ENCODE peak calls at places on chromosomes 1 and 21, in five cellular contexts. H is uterus, N is adrenal gland, E is fibroblast of lung, P is WTC11. R is an unnamed sample.

GRCh38 chr1:1986451-1987141 is 17.0 kb downstream of the CFAP74 start:
- DNase-seq in E (no peak), H (no peak), P (no peak), N (no peak), R (no peak)

GRCh38 chr1:207289756-207290155 is 31.7 kb upstream of the CD55 start:
- DNase-seq in E (no peak), N (no peak), P (no peak), H (no peak), R (no peak)

GRCh38 chr1:82979593-82980230 is 1019.2 kb downstream of the TTLL7 start:
- DNase-seq in H (no peak), N (no peak), P (no peak), E (no peak), R (no peak)

GRCh38 chr1:28915036-28915895 is 897 bp downstream of the EPB41 start:
- DNase-seq in H (peak; percentile 26), E (peak; percentile 54), P (peak; percentile 51), N (peak; percentile 56), R (peak; percentile 61)

GRCh38 chr1:41622859-41623732 is 138.6 kb upstream of the EDN2 start:
- DNase-seq in H (no peak), N (no peak), E (peak; percentile 45), P (no peak), R (no peak)

GRCh38 chr21:45894107-45894810 is 87.3 kb upstream of the COL6A1 start:
- DNase-seq in E (peak; percentile 87), N (peak; percentile 81), P (no peak), H (peak; percentile 59), R (no peak)

GRCh38 chr1:10573446-10573845 is 98.7 kb downstream of the PEX14 start:
- DNase-seq in N (no peak), E (no peak), H (no peak), P (no peak), R (no peak)

GRCh38 chr1:30732277-30732996 is 9.1 kb upstream of the MATN1 start:
- DNase-seq in P (no peak), H (no peak), N (no peak), E (no peak), R (no peak)

GRCh38 chr1:159439422-159439821 is at the start of gene OR10J1:
- DNase-seq in E (no peak), H (no peak), P (no peak), N (no peak), R (no peak)

GRCh38 chr21:42864812-42865211 is 14.5 kb downstream of the WDR4 start:
- DNase-seq in H (no peak), N (no peak), P (no peak), E (no peak), R (no peak)

GRCh38 chr1:22829001-22829989 is 118.7 kb downstream of the EPHB2 start:
- DNase-seq in E (no peak), N (no peak), P (no peak), H (no peak), R (peak; percentile 67)

GRCh38 chr1:3816331-3817137 is 20.2 kb upstream of the LRRC47 start:
- DNase-seq in H (no peak), E (no peak), N (no peak), P (no peak), R (no peak)

GRCh38 chr1:25695066-25695990 is 78.7 kb downstream of the MAN1C1 start:
- DNase-seq in E (peak; percentile 100), P (peak; percentile 54), H (peak; percentile 89), N (peak; percentile 95), R (peak; percentile 92)

GRCh38 chr1:173477286-173478098 is at the start of gene PRDX6:
- DNase-seq in P (peak; percentile 83), E (peak; percentile 80), N (peak; percentile 78), H (peak; percentile 90), R (peak; percentile 76)

GRCh38 chr1:178650950-178651461 is 74.0 kb upstream of the RALGPS2 start:
- DNase-seq in H (no peak), P (no peak), E (peak; percentile 15), N (no peak), R (no peak)

GRCh38 chr1:43975249-43975961 is 645 bp downstream of the ATP6V0B start:
- DNase-seq in P (peak; percentile 58), H (no peak), E (no peak), N (peak; percentile 81), R (no peak)

GRCh38 chr1:7552402-7552801 is 218.7 kb upstream of the VAMP3 start:
- DNase-seq in H (peak; percentile 56), E (no peak), N (no peak), P (no peak), R (no peak)

GRCh38 chr1:206714331-206715058 is 29.8 kb downstream of the MAPKAPK2 start:
- DNase-seq in P (no peak), N (peak; percentile 83), E (peak; percentile 90), H (no peak), R (peak; percentile 99)

GRCh38 chr1:160400646-160401486 is 502 bp downstream of the VANGL2 start:
- DNase-seq in H (no peak), N (peak; percentile 43), E (no peak), P (peak; percentile 65), R (no peak)

GRCh38 chr21:35366348-35367085 is 317.4 kb upstream of the RUNX1 start:
- DNase-seq in E (peak; percentile 88), N (no peak), H (peak; percentile 21), P (no peak), R (no peak)

GRCh38 chr1:72371259-72372035 is 89.1 kb upstream of the NEGR1 start:
- DNase-seq in N (no peak), P (no peak), H (no peak), E (no peak), R (peak; percentile 78)

GRCh38 chr1:153652795-153653507 is 5.6 kb upstream of the SNAPIN start:
- DNase-seq in E (peak; percentile 21), N (no peak), P (no peak), H (no peak), R (peak; percentile 56)

GRCh38 chr1:232704256-232704655 is 74.3 kb upstream of the SIPA1L2 start:
- DNase-seq in N (no peak), E (no peak), P (no peak), H (no peak), R (no peak)

GRCh38 chr1:115196291-115196690 is 107.0 kb upstream of the TSPAN2 start:
- DNase-seq in P (no peak), H (no peak), E (no peak), N (no peak), R (no peak)

GRCh38 chr1:31182352-31182751 is 57.3 kb downstream of the NKAIN1 start:
- DNase-seq in N (peak; percentile 93), P (peak; percentile 90), H (peak; percentile 27), E (peak; percentile 95), R (peak; percentile 96)

GRCh38 chr1:1080122-1080753 is 6.1 kb upstream of the RNF223 start:
- DNase-seq in N (peak; percentile 77), H (no peak), P (peak; percentile 76), E (peak; percentile 21), R (peak; percentile 76)

GRCh38 chr21:33378081-33378480 is 25.1 kb upstream of the IFNGR2 start:
- DNase-seq in N (no peak), H (no peak), P (no peak), E (no peak), R (no peak)

GRCh38 chr1:228162286-228163003 is 3.2 kb upstream of the IBA57 start:
- DNase-seq in E (no peak), N (peak; percentile 76), P (no peak), H (peak; percentile 72), R (peak; percentile 66)

GRCh38 chr1:181802466-181802865 is 259.0 kb downstream of the ZNF648 start:
- DNase-seq in E (no peak), H (no peak), N (no peak), P (no peak), R (no peak)

GRCh38 chr1:205934788-205935187 is 8.5 kb downstream of the SLC26A9 start:
- DNase-seq in E (no peak), N (no peak), P (no peak), H (no peak), R (peak; percentile 54)

GRCh38 chr1:77349275-77349674 is 67.5 kb downstream of the AK5 start:
- DNase-seq in N (no peak), E (no peak), P (no peak), H (no peak), R (no peak)

GRCh38 chr1:45246760-45247159 is 40.4 kb upstream of the ZSWIM5 start:
- DNase-seq in E (peak; percentile 66), N (no peak), P (no peak), H (no peak), R (peak; percentile 51)

GRCh38 chr1:244394851-244395765 is 56.6 kb downstream of the ADSS2 start:
- DNase-seq in E (no peak), P (no peak), N (no peak), H (no peak), R (no peak)

GRCh38 chr1:220810179-220810653 is 23.5 kb downstream of the MTARC1 start:
- DNase-seq in N (peak; percentile 91), H (peak; percentile 76), E (peak; percentile 84), P (peak; percentile 78), R (peak; percentile 91)
- TF ChIP-seq CTCF in N (peak; percentile 95), H (peak; percentile 89), E (peak; percentile 96), P (peak; percentile 89), R (peak; percentile 99)

DNA sequence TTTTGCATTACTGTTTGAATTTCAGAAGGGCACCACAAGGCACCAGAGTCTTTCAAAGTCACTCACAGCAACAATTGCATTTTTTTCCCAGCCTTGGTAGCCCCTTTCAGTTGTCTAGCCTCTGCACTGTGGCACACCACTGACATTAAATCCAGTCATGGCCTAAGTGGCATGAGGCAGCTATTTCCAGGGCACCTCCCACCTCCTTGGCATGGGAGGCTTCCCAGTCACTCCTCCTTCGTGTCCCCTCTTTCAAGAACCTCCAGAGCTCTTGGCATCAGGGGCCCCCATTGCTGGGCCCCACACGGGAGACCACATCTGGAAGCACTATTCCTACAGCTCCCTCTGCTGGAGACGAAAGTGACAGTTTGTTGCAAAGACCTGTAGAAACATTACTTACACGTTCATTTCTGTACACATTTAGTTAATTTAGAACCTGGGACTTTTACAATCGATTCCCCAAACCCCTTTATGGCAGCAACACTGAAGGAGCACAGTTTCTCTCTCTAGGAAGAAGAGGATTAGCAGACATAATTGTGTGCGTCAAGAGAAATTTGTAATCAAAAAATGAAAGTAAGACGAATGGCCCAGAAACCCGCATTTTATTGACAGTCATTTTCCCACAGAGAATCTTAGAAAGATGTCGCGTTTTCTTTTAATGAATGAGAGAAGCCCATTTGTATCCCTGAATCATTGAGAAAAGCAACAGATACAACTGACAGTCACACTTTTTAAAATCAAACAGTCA is 5.7 kb upstream of the CHD5 start:
- DNase-seq in N (no peak), E (peak; percentile 52), P (peak; percentile 62), H (no peak), R (peak; percentile 49)
- TF ChIP-seq CTCF in N (peak; percentile 37), E (peak; percentile 23), P (peak; percentile 43), H (no peak), R (peak; percentile 38)

DNA sequence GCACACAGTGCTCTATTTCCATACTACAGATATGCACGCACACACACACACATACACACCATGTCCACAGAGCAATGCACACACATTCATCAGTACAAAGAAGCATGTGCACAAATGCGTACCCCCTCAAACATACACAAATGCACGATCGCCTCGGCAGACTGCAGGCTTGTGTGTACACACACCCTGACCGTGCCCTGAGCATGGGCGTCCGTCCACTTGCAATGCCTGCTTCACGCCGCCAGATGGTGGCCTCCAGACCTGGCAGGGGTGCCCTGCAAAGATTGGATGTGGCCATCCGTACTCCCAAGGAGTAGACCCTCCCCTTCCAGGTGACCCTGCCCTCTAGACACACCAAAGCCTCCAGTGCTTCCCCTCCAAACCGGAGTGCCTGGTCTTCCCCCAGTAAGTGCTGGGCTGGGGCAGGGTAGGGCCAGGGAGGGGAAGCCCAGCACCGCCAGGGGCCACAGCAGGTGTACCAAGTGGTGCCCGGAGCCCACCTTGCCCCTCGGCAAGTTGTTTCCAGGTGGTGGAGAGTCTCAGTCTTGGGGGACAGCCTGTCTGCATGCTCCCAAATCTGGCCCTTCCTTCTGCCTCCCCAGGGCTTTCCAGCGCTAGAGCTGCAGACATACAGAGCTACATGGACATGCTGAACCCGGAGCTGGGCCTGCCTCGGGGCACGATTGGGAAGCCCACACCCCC is 20.6 kb downstream of the ESPN start:
- DNase-seq in H (no peak), N (peak; percentile 79), P (peak; percentile 78), E (peak; percentile 37), R (peak; percentile 52)
- TF ChIP-seq CTCF in H (no peak), N (peak; percentile 51), P (peak; percentile 49), E (peak; percentile 25), R (peak; percentile 32)

GRCh38 chr1:171740987-171741871 is 636 bp downstream of the VAMP4 start:
- DNase-seq in H (peak; percentile 44), E (peak; percentile 27), P (no peak), N (peak; percentile 77), R (peak; percentile 48)
- TF ChIP-seq CTCF in H (no peak), E (peak; percentile 4), P (no peak), N (no peak), R (peak; percentile 25)